ENCODE peak calls at places on chromosome 1, in five cellular contexts. U, D, K, O and I are unnamed samples.

GRCh38 chr1:88731475-88731874 is 47.4 kb downstream of the PKN2 start:
- DNase-seq in U (no peak), D (peak), K (peak), O (peak), I (no peak)

GRCh38 chr1:185376840-185377635 is 60.0 kb upstream of the IVNS1ABP start:
- DNase-seq in U (no peak), D (no peak), K (no peak), O (no peak), I (no peak)

GRCh38 chr1:72202761-72203160 is 79.6 kb downstream of the NEGR1 start:
- DNase-seq in U (no peak), D (no peak), K (no peak), O (no peak), I (no peak)

GRCh38 chr1:100309863-100310262 is 42.4 kb upstream of the CDC14A start:
- DNase-seq in U (no peak), D (no peak), K (no peak), O (no peak), I (no peak)

GRCh38 chr1:30707412-30708360 is 15.7 kb downstream of the MATN1 start:
- DNase-seq in U (peak), D (peak), K (peak), O (peak), I (peak)

GRCh38 chr1:226938903-226939438 is 1.1 kb upstream of the COQ8A start:
- DNase-seq in U (no peak), D (no peak), K (no peak), O (no peak), I (no peak)

GRCh38 chr1:24412408-24412807 is 1.2 kb downstream of the STPG1 start:
- DNase-seq in U (no peak), D (no peak), K (peak), O (no peak), I (no peak)

GRCh38 chr1:236051107-236051885 is 13.6 kb downstream of the NID1 start:
- DNase-seq in U (no peak), D (no peak), K (no peak), O (peak), I (no peak)

GRCh38 chr1:214552174-214552608 is 789 bp upstream of the PTPN14 start:
- DNase-seq in U (peak), D (peak), K (peak), O (peak), I (peak)

GRCh38 chr1:26991310-26992116 is 2.0 kb upstream of the TRNP1 start:
- DNase-seq in U (no peak), D (no peak), K (no peak), O (no peak), I (no peak)

GRCh38 chr1:26994772-26995625 is 1.5 kb downstream of the TRNP1 start:
- DNase-seq in U (no peak), D (no peak), K (no peak), O (no peak), I (no peak)

GRCh38 chr1:26996024-26996423 is 2.5 kb downstream of the TRNP1 start:
- DNase-seq in U (no peak), D (no peak), K (no peak), O (no peak), I (no peak)

GRCh38 chr1:26994020-26994745 is 691 bp downstream of the TRNP1 start:
- DNase-seq in U (no peak), D (no peak), K (no peak), O (no peak), I (no peak)

DNA sequence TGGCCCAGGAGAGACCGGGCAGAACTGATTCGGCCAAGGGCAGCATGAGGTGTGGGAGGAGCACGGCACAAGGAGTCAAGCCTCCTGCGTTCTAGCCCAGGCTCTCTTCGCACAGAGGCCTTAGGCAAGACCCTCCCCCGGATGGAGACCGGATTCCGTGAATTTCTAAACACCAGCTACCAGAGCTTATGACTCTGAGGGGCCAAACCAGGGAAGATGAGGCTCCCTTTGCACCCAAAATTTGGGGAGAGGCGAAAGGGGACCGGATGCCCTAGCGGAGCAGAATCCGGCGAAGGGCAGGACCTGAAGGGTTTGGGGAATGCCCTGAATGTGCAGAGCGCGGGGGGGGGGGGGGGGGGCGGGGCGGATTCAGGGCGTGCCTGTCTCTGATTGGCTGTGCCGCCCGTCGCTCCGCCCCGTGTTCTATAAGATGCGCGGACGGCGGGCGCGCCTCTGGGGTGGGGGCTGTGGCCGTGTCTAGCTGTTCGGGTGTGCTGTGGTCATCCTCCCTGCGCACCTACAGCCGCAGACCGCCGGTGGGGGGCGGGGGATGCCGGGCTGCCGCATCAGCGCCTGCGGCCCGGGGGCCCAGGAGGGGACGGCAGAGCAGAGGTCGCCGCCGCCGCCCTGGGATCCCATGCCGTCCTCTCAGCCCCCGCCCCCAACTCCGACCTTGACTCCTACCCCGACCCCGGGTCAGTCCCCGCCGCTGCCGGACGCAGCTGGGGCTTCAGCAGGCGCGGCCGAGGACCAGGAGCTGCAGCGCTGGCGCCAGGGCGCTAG is at the start of gene TRNP1:
- DNase-seq in U (no peak), D (peak), K (peak), O (peak), I (peak)
- TF ChIP-seq POLR2A in U (no peak), D (peak), K (peak), O (peak), I (peak)

GRCh38 chr1:247360991-247361721 is 29.5 kb upstream of the ZNF496 start:
- DNase-seq in U (no peak), D (no peak), K (peak), O (peak), I (no peak)
- TF ChIP-seq POLR2A in U (no peak), D (no peak), K (no peak), O (no peak), I (no peak)

DNA sequence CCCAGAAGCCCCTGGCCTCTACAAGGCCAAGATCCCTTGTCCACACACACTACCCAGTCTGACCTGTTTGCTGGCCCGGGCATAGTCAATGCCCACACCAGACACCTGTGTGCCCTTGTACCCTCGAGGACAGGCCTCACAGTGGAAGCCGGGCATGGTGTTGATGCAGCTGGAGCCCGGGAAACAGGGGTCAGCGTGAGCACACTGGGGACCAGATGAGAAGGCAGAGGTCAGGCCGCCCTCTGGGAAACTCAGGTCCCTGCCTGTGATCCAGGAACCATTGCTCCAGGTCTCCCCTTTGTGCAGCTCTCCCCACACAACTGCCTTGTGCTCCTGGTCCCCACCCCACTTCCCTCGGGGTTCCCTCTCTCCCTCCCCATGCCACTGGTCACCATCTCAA is 5.5 kb downstream of the THBS3 start:
- DNase-seq in U (no peak), D (no peak), K (no peak), O (no peak), I (no peak)
- TF ChIP-seq POLR2A in U (no peak), D (no peak), K (no peak), O (no peak), I (no peak)

GRCh38 chr1:248627971-248628844 is 6.7 kb downstream of the OR2T11 start:
- DNase-seq in U (no peak), D (no peak), K (no peak), O (no peak), I (no peak)
- TF ChIP-seq POLR2A in U (no peak), D (no peak), K (no peak), O (no peak), I (no peak)

GRCh38 chr1:161226759-161227158 is 899 bp downstream of the TOMM40L start:
- DNase-seq in U (no peak), D (no peak), K (no peak), O (no peak), I (no peak)
- TF ChIP-seq POLR2A in U (no peak), D (no peak), K (no peak), O (no peak), I (no peak)